ENCODE peak calls at places on chromosome 2, in four cellular contexts. One of them, this sample, is unnamed.

GRCh38 chr2:65000619-65001018 is 11.4 kb downstream of the SLC1A4 start:
- DNase-seq in CD8-positive, alpha-beta T cell: no peak
- DNase-seq in CD4-positive, alpha-beta T cell: no peak
- DNase-seq in foreskin fibroblast: no peak
- DNase-seq in this sample: no peak

GRCh38 chr2:217149087-217149660 is 289.3 kb upstream of the TNP1 start:
- DNase-seq in CD4-positive, alpha-beta T cell: no peak
- DNase-seq in foreskin fibroblast: no peak
- DNase-seq in CD8-positive, alpha-beta T cell: no peak
- DNase-seq in this sample: no peak

GRCh38 chr2:168136392-168136977 is 110.9 kb downstream of the STK39 start:
- DNase-seq in foreskin fibroblast: peak
- DNase-seq in CD8-positive, alpha-beta T cell: no peak
- DNase-seq in CD4-positive, alpha-beta T cell: no peak
- DNase-seq in this sample: peak

GRCh38 chr2:17083902-17084301 is 418.3 kb upstream of the CYRIA start:
- DNase-seq in foreskin fibroblast: peak
- DNase-seq in CD4-positive, alpha-beta T cell: no peak
- DNase-seq in CD8-positive, alpha-beta T cell: no peak
- DNase-seq in this sample: peak

GRCh38 chr2:38528008-38528442 is 74.7 kb downstream of the HNRNPLL start:
- DNase-seq in CD8-positive, alpha-beta T cell: no peak
- DNase-seq in CD4-positive, alpha-beta T cell: no peak
- DNase-seq in foreskin fibroblast: peak
- DNase-seq in this sample: peak

GRCh38 chr2:27407798-27408491 is 1.4 kb downstream of the PPM1G start:
- DNase-seq in foreskin fibroblast: peak
- DNase-seq in CD8-positive, alpha-beta T cell: no peak
- DNase-seq in CD4-positive, alpha-beta T cell: no peak
- DNase-seq in this sample: peak

GRCh38 chr2:234426616-234427015 is 70.3 kb downstream of the ARL4C start:
- DNase-seq in foreskin fibroblast: no peak
- DNase-seq in CD4-positive, alpha-beta T cell: no peak
- DNase-seq in CD8-positive, alpha-beta T cell: no peak
- DNase-seq in this sample: no peak

GRCh38 chr2:191521608-191522208 is 156.2 kb upstream of the NABP1 start:
- DNase-seq in CD4-positive, alpha-beta T cell: no peak
- DNase-seq in CD8-positive, alpha-beta T cell: no peak
- DNase-seq in foreskin fibroblast: peak
- DNase-seq in this sample: peak

GRCh38 chr2:127347000-127347399 is 40.8 kb downstream of the MAP3K2 start:
- DNase-seq in CD4-positive, alpha-beta T cell: no peak
- DNase-seq in CD8-positive, alpha-beta T cell: no peak
- DNase-seq in foreskin fibroblast: no peak
- DNase-seq in this sample: no peak
- TF ChIP-seq CTCF in CD4-positive, alpha-beta T cell: no peak
- TF ChIP-seq CTCF in CD8-positive, alpha-beta T cell: no peak
- TF ChIP-seq CTCF in foreskin fibroblast: no peak
- TF ChIP-seq CTCF in this sample: no peak

GRCh38 chr2:8000861-8001260 is 681.0 kb upstream of the ID2 start:
- DNase-seq in CD4-positive, alpha-beta T cell: no peak
- DNase-seq in CD8-positive, alpha-beta T cell: no peak
- DNase-seq in foreskin fibroblast: no peak
- DNase-seq in this sample: no peak
- TF ChIP-seq CTCF in CD4-positive, alpha-beta T cell: no peak
- TF ChIP-seq CTCF in CD8-positive, alpha-beta T cell: no peak
- TF ChIP-seq CTCF in foreskin fibroblast: no peak
- TF ChIP-seq CTCF in this sample: peak

GRCh38 chr2:163553601-163554000 is 182.2 kb downstream of the FIGN start:
- DNase-seq in CD4-positive, alpha-beta T cell: no peak
- DNase-seq in foreskin fibroblast: peak
- DNase-seq in CD8-positive, alpha-beta T cell: no peak
- DNase-seq in this sample: peak
- TF ChIP-seq CTCF in CD4-positive, alpha-beta T cell: no peak
- TF ChIP-seq CTCF in foreskin fibroblast: no peak
- TF ChIP-seq CTCF in CD8-positive, alpha-beta T cell: no peak
- TF ChIP-seq CTCF in this sample: no peak

DNA sequence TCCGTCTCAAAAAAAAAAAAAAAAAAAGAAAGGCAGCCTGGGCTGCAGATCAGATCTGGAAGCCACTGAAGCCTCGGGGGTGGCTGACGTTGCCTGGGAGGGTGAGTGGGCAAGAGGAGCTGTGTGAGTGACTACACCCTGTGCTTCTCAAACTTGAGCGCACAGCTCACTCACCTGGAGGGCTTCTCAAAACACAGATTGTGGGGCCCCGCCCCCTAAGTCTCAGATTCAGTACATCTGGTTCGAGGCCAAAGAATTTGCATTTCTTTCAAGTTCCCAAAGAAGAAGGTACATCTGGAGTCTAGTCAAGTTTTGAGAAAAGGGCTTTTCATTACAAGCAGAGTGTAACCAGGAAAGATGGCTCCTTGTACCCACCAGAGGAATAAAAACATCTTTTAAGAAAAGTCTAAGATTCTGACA is 97.7 kb upstream of the CAB39 start:
- DNase-seq in foreskin fibroblast: no peak
- DNase-seq in CD4-positive, alpha-beta T cell: no peak
- DNase-seq in CD8-positive, alpha-beta T cell: peak
- DNase-seq in this sample: no peak
- TF ChIP-seq CTCF in foreskin fibroblast: no peak
- TF ChIP-seq CTCF in CD4-positive, alpha-beta T cell: no peak
- TF ChIP-seq CTCF in CD8-positive, alpha-beta T cell: no peak
- TF ChIP-seq CTCF in this sample: no peak

GRCh38 chr2:74884866-74885265 is 50.9 kb downstream of the HK2 start:
- DNase-seq in CD4-positive, alpha-beta T cell: no peak
- DNase-seq in foreskin fibroblast: no peak
- DNase-seq in CD8-positive, alpha-beta T cell: no peak
- DNase-seq in this sample: no peak

GRCh38 chr2:74886251-74886650 is 52.3 kb downstream of the HK2 start:
- DNase-seq in CD8-positive, alpha-beta T cell: no peak
- DNase-seq in foreskin fibroblast: no peak
- DNase-seq in CD4-positive, alpha-beta T cell: no peak
- DNase-seq in this sample: no peak

GRCh38 chr2:74887445-74887951 is 53.6 kb downstream of the HK2 start:
- DNase-seq in CD8-positive, alpha-beta T cell: no peak
- DNase-seq in CD4-positive, alpha-beta T cell: no peak
- DNase-seq in foreskin fibroblast: peak
- DNase-seq in this sample: peak

GRCh38 chr2:74887961-74888670 is 54.2 kb downstream of the HK2 start:
- DNase-seq in CD4-positive, alpha-beta T cell: no peak
- DNase-seq in CD8-positive, alpha-beta T cell: no peak
- DNase-seq in foreskin fibroblast: peak
- DNase-seq in this sample: peak

GRCh38 chr2:74886811-74887210 is 52.9 kb downstream of the HK2 start:
- DNase-seq in CD8-positive, alpha-beta T cell: no peak
- DNase-seq in CD4-positive, alpha-beta T cell: no peak
- DNase-seq in foreskin fibroblast: no peak
- DNase-seq in this sample: no peak
- TF ChIP-seq CTCF in CD8-positive, alpha-beta T cell: no peak
- TF ChIP-seq CTCF in CD4-positive, alpha-beta T cell: no peak
- TF ChIP-seq CTCF in foreskin fibroblast: no peak
- TF ChIP-seq CTCF in this sample: no peak

GRCh38 chr2:42196403-42197267 is 27.5 kb downstream of the EML4 start:
- DNase-seq in foreskin fibroblast: peak
- DNase-seq in CD4-positive, alpha-beta T cell: peak
- DNase-seq in CD8-positive, alpha-beta T cell: peak
- DNase-seq in this sample: peak
- TF ChIP-seq CTCF in foreskin fibroblast: peak
- TF ChIP-seq CTCF in CD4-positive, alpha-beta T cell: peak
- TF ChIP-seq CTCF in CD8-positive, alpha-beta T cell: peak
- TF ChIP-seq CTCF in this sample: peak

This sample was measured in AG10803.